ENCODE peak calls at places on chromosomes 12 and 14, in ten cellular contexts. M, Y, R, X, F, E, W, T, J and P are unnamed samples.

GRCh38 chr14:63006515-63006914 is 38.7 kb downstream of the KCNH5 start:
- DNase-seq in F (no peak), J (no peak), X (peak), T (no peak), W (no peak), E (no peak), Y (no peak), M (peak), R (no peak), P (no peak)

GRCh38 chr12:32201096-32201495 is 94.4 kb downstream of the BICD1 start:
- DNase-seq in F (no peak), X (no peak), T (no peak), W (no peak), Y (no peak), R (no peak), M (no peak), E (no peak), J (no peak), P (no peak)

GRCh38 chr14:101480747-101481530 is 80.4 kb upstream of the DIO3 start:
- DNase-seq in F (peak), T (no peak), R (peak), J (peak), M (no peak), Y (no peak), W (peak), X (peak), E (peak), P (peak)

GRCh38 chr14:83611906-83612305 is 1918.0 kb upstream of the FLRT2 start:
- DNase-seq in M (no peak), E (no peak), F (no peak), R (no peak), T (no peak), J (no peak), X (no peak), W (no peak), Y (no peak), P (peak)

GRCh38 chr12:55931780-55932545 is 1.0 kb downstream of the DGKA start:
- DNase-seq in W (no peak), Y (peak), T (no peak), F (no peak), R (no peak), X (peak), J (peak), M (peak), E (no peak), P (no peak)

GRCh38 chr14:100762089-100762515 is 35.4 kb downstream of the DLK1 start:
- DNase-seq in R (no peak), X (peak), W (no peak), J (no peak), T (no peak), M (no peak), F (peak), Y (no peak), E (no peak), P (peak)

GRCh38 chr12:110533607-110534006 is 31.5 kb downstream of the RAD9B start:
- DNase-seq in E (no peak), M (no peak), J (peak), W (no peak), F (peak), R (peak), T (no peak), X (peak), Y (peak), P (peak)

GRCh38 chr14:102280376-102280962 is 24.5 kb downstream of the MOK start:
- DNase-seq in T (no peak), J (no peak), E (peak), Y (no peak), M (no peak), W (peak), F (peak), X (peak), R (peak), P (no peak)

GRCh38 chr14:24179294-24179960 is 7.5 kb downstream of the REC8 start:
- DNase-seq in Y (no peak), E (no peak), J (no peak), W (no peak), R (no peak), T (no peak), X (no peak), M (no peak), F (no peak), P (no peak)

GRCh38 chr12:26704684-26705475 is 128.1 kb downstream of the ITPR2 start:
- DNase-seq in W (no peak), M (no peak), X (no peak), E (no peak), T (no peak), J (no peak), Y (peak), R (peak), F (peak), P (peak)

GRCh38 chr14:78319826-78320635 is 149.9 kb downstream of the NRXN3 start:
- DNase-seq in E (no peak), J (no peak), R (no peak), F (no peak), T (no peak), X (no peak), M (no peak), W (no peak), Y (peak), P (peak)

GRCh38 chr12:94640134-94640928 is 10.0 kb downstream of the TMCC3 start:
- DNase-seq in F (peak), M (peak), E (peak), T (no peak), X (peak), Y (no peak), W (peak), J (no peak), R (no peak), P (no peak)

GRCh38 chr12:64825143-64826011 is 930 bp downstream of the TBC1D30 start:
- DNase-seq in X (no peak), W (no peak), J (no peak), M (peak), T (no peak), R (no peak), E (no peak), Y (peak), F (no peak), P (no peak)

GRCh38 chr14:64938972-64939816 is 3.4 kb downstream of the GPX2 start:
- DNase-seq in X (no peak), E (no peak), J (peak), Y (no peak), T (no peak), R (no peak), W (no peak), M (no peak), F (no peak), P (no peak)

GRCh38 chr12:94596596-94596995 is 53.8 kb downstream of the TMCC3 start:
- DNase-seq in M (no peak), E (no peak), J (no peak), F (peak), W (no peak), Y (no peak), T (no peak), X (peak), R (no peak), P (peak)

GRCh38 chr12:78680596-78680995 is 184.0 kb upstream of the SYT1 start:
- DNase-seq in M (no peak), X (no peak), T (no peak), E (no peak), W (no peak), Y (peak), J (no peak), F (no peak), R (no peak), P (no peak)

GRCh38 chr12:54824402-54824801 is 29.9 kb upstream of the MUCL1 start:
- DNase-seq in E (no peak), J (no peak), X (no peak), F (no peak), Y (peak), M (no peak), W (no peak), R (no peak), T (no peak), P (no peak)

GRCh38 chr12:12007001-12007712 is 63.6 kb upstream of the BCL2L14 start:
- DNase-seq in E (peak), F (peak), W (no peak), J (no peak), X (peak), R (peak), Y (no peak), M (peak), T (no peak), P (no peak)

GRCh38 chr14:68877993-68878575 is 85.2 kb upstream of the ZFP36L1 start:
- DNase-seq in Y (no peak), F (no peak), R (no peak), T (no peak), J (no peak), E (no peak), M (no peak), W (no peak), X (no peak), P (no peak)

GRCh38 chr14:85479771-85480170 is 50.2 kb upstream of the FLRT2 start:
- DNase-seq in T (no peak), R (no peak), E (no peak), F (no peak), X (no peak), J (no peak), Y (peak), M (no peak), W (no peak), P (no peak)